ENCODE peak calls at places on chromosomes 2 and 18, in ten cellular contexts. X is nucleus accumbens; L is EL; Y is activated T-cell treated with anti-CD3 and anti-CD28 coated beads for 24 hours; D is stimulated activated CD8-positive, alpha-beta memory T cell treated with anti-CD3 and anti-CD28 coated beads, Interleukin-2, amount 100 ng/mL, for 48 hours; Z is fibroblast of lung; E is GM18507; V is LoVo; K is foreskin melanocyte; J is activated effector memory CD4-positive, alpha-beta T cell treated with Interleukin-2 at 50 U/mL for 16 hours. R is an unnamed sample.

GRCh38 chr2:10721344-10722251 is at the start of gene ATP6V1C2:
- DNase-seq in Y (no peak), V (peak), J (no peak), X (no peak), Z (no peak), D (no peak), K (no peak), E (peak), L (no peak), R (peak)

GRCh38 chr2:43180901-43181300 is 45.5 kb downstream of the ZFP36L2 start:
- DNase-seq in Y (no peak), J (no peak), D (no peak), K (no peak), V (no peak), X (no peak), E (no peak), L (no peak), Z (no peak), R (no peak)

GRCh38 chr2:109383505-109384307 is 230.1 kb downstream of the SEPTIN10 start:
- DNase-seq in D (no peak), L (no peak), V (no peak), J (no peak), E (no peak), X (no peak), K (no peak), Y (no peak), Z (no peak), R (no peak)

GRCh38 chr2:128262315-128263253 is 56.1 kb downstream of the HS6ST1 start:
- DNase-seq in Y (no peak), J (no peak), D (no peak), K (no peak), E (no peak), Z (no peak), L (no peak), X (no peak), V (no peak), R (no peak)

GRCh38 chr2:212109217-212109616 is 429.4 kb downstream of the ERBB4 start:
- DNase-seq in X (no peak), Z (no peak), J (no peak), D (no peak), E (no peak), Y (no peak), K (no peak), L (no peak), V (no peak), R (no peak)

GRCh38 chr18:1544016-1544415 is 639.3 kb downstream of the ADCYAP1 start:
- DNase-seq in Z (no peak), J (no peak), X (no peak), E (no peak), V (no peak), K (no peak), Y (no peak), D (no peak), L (no peak), R (no peak)

GRCh38 chr18:77081387-77081773 is 51.2 kb downstream of the MBP start:
- DNase-seq in K (no peak), V (no peak), D (no peak), Y (no peak), E (no peak), J (no peak), L (peak), X (no peak), Z (peak), R (no peak)

GRCh38 chr2:128637481-128638155 is 318.9 kb upstream of the HS6ST1 start:
- DNase-seq in J (no peak), D (no peak), Z (no peak), Y (no peak), L (no peak), E (no peak), K (no peak), V (no peak), X (no peak), R (no peak)

GRCh38 chr2:158894078-158894477 is 74.4 kb upstream of the TANC1 start:
- DNase-seq in Z (no peak), D (no peak), Y (no peak), V (no peak), L (peak), K (no peak), J (no peak), E (no peak), X (no peak), R (no peak)

GRCh38 chr18:58848685-58849084 is 16.0 kb upstream of the ZNF532 start:
- DNase-seq in K (no peak), Y (no peak), X (no peak), Z (no peak), L (peak), J (no peak), D (no peak), E (no peak), V (no peak), R (no peak)

GRCh38 chr2:37201766-37202165 is 5.5 kb downstream of the CEBPZOS start:
- DNase-seq in D (peak), E (no peak), J (no peak), X (no peak), V (no peak), Z (no peak), Y (peak), L (peak), K (peak), R (no peak)

GRCh38 chr2:169761251-169761969 is 27.8 kb downstream of the KLHL23 start:
- DNase-seq in E (no peak), J (no peak), Y (no peak), D (no peak), L (no peak), K (no peak), V (peak), X (no peak), Z (no peak), R (no peak)

GRCh38 chr18:45456076-45457066 is 158.9 kb upstream of the SLC14A2 start:
- DNase-seq in L (no peak), K (no peak), Y (no peak), V (no peak), E (no peak), X (no peak), Z (no peak), J (no peak), D (no peak), R (no peak)

GRCh38 chr2:133652407-133652806 is 84.1 kb upstream of the NCKAP5 start:
- DNase-seq in X (no peak), Z (peak), K (no peak), Y (no peak), L (no peak), E (no peak), J (no peak), D (no peak), V (no peak), R (no peak)

GRCh38 chr18:68699043-68699442 is 15.9 kb downstream of the TMX3 start:
- DNase-seq in J (no peak), X (no peak), Y (no peak), K (no peak), Z (peak), L (peak), V (no peak), E (no peak), D (no peak), R (peak)

GRCh38 chr2:119179951-119180350 is 21.4 kb upstream of the C1QL2 start:
- DNase-seq in L (no peak), E (no peak), V (no peak), Y (no peak), K (no peak), X (no peak), J (no peak), Z (no peak), D (no peak), R (no peak)

GRCh38 chr2:196234672-196235071 is 63.3 kb upstream of the STK17B start:
- DNase-seq in Z (peak), V (no peak), D (peak), L (peak), E (no peak), K (peak), X (no peak), Y (peak), J (peak), R (no peak)

GRCh38 chr18:111292-112014 is 46.9 kb upstream of the USP14 start:
- DNase-seq in L (peak), V (peak), Z (peak), Y (peak), D (peak), E (peak), K (no peak), J (peak), X (no peak), R (peak)

GRCh38 chr2:117982376-117983033 is 31.4 kb downstream of the CCDC93 start:
- DNase-seq in V (no peak), Z (no peak), L (no peak), J (no peak), K (no peak), Y (no peak), X (no peak), E (no peak), D (no peak), R (no peak)

GRCh38 chr18:66317243-66318090 is 286.4 kb downstream of the CDH19 start:
- DNase-seq in V (no peak), K (no peak), E (no peak), Z (no peak), X (no peak), D (no peak), L (no peak), Y (no peak), J (no peak), R (no peak)